ENCODE peak calls at places on chromosome 2, in nine cellular contexts. One of them, this sample, is unnamed.

GRCh38 chr2:151478011-151478410 is 68.3 kb downstream of the RIF1 start:
- DNase-seq in iPS DF 19.7: no peak
- DNase-seq in GM13976: no peak
- DNase-seq in T-helper 1 cell: no peak
- DNase-seq in activated CD4-positive, alpha-beta T cell treated with anti-CD3 and anti-CD28 coated beads, Interleukin-2, amount 50 U/mL, for 1 hour: no peak
- DNase-seq in PC-3: peak
- DNase-seq in activated CD8-positive, alpha-beta memory T cell treated with anti-CD3 and anti-CD28 coated beads for 24 hours: no peak
- DNase-seq in CD8-positive, alpha-beta T cell: no peak
- DNase-seq in immature natural killer cell: no peak
- DNase-seq in this sample: no peak

GRCh38 chr2:58601017-58601416 is 359.9 kb upstream of the FANCL start:
- DNase-seq in activated CD8-positive, alpha-beta memory T cell treated with anti-CD3 and anti-CD28 coated beads for 24 hours: no peak
- DNase-seq in iPS DF 19.7: no peak
- DNase-seq in immature natural killer cell: no peak
- DNase-seq in PC-3: peak
- DNase-seq in activated CD4-positive, alpha-beta T cell treated with anti-CD3 and anti-CD28 coated beads, Interleukin-2, amount 50 U/mL, for 1 hour: no peak
- DNase-seq in CD8-positive, alpha-beta T cell: no peak
- DNase-seq in GM13976: no peak
- DNase-seq in T-helper 1 cell: no peak
- DNase-seq in this sample: no peak

GRCh38 chr2:199458017-199458805 is 472 bp upstream of the SATB2 start:
- DNase-seq in activated CD8-positive, alpha-beta memory T cell treated with anti-CD3 and anti-CD28 coated beads for 24 hours: no peak
- DNase-seq in iPS DF 19.7: no peak
- DNase-seq in T-helper 1 cell: no peak
- DNase-seq in PC-3: peak
- DNase-seq in immature natural killer cell: peak
- DNase-seq in activated CD4-positive, alpha-beta T cell treated with anti-CD3 and anti-CD28 coated beads, Interleukin-2, amount 50 U/mL, for 1 hour: peak
- DNase-seq in GM13976: peak
- DNase-seq in CD8-positive, alpha-beta T cell: no peak
- DNase-seq in this sample: no peak

GRCh38 chr2:28399946-28400345 is 7.3 kb downstream of the FOSL2 start:
- DNase-seq in T-helper 1 cell: no peak
- DNase-seq in iPS DF 19.7: no peak
- DNase-seq in CD8-positive, alpha-beta T cell: no peak
- DNase-seq in GM13976: no peak
- DNase-seq in activated CD4-positive, alpha-beta T cell treated with anti-CD3 and anti-CD28 coated beads, Interleukin-2, amount 50 U/mL, for 1 hour: no peak
- DNase-seq in activated CD8-positive, alpha-beta memory T cell treated with anti-CD3 and anti-CD28 coated beads for 24 hours: no peak
- DNase-seq in immature natural killer cell: no peak
- DNase-seq in PC-3: no peak
- DNase-seq in this sample: no peak

GRCh38 chr2:48065971-48066370 is 159.7 kb upstream of the FBXO11 start:
- DNase-seq in GM13976: no peak
- DNase-seq in T-helper 1 cell: no peak
- DNase-seq in CD8-positive, alpha-beta T cell: no peak
- DNase-seq in activated CD8-positive, alpha-beta memory T cell treated with anti-CD3 and anti-CD28 coated beads for 24 hours: no peak
- DNase-seq in iPS DF 19.7: no peak
- DNase-seq in immature natural killer cell: no peak
- DNase-seq in activated CD4-positive, alpha-beta T cell treated with anti-CD3 and anti-CD28 coated beads, Interleukin-2, amount 50 U/mL, for 1 hour: no peak
- DNase-seq in PC-3: no peak
- DNase-seq in this sample: no peak

GRCh38 chr2:43075054-43075593 is 151.3 kb downstream of the ZFP36L2 start:
- DNase-seq in activated CD4-positive, alpha-beta T cell treated with anti-CD3 and anti-CD28 coated beads, Interleukin-2, amount 50 U/mL, for 1 hour: no peak
- DNase-seq in immature natural killer cell: no peak
- DNase-seq in T-helper 1 cell: no peak
- DNase-seq in PC-3: peak
- DNase-seq in CD8-positive, alpha-beta T cell: no peak
- DNase-seq in GM13976: no peak
- DNase-seq in activated CD8-positive, alpha-beta memory T cell treated with anti-CD3 and anti-CD28 coated beads for 24 hours: no peak
- DNase-seq in iPS DF 19.7: no peak
- DNase-seq in this sample: no peak

GRCh38 chr2:226797989-226798421 is 1.6 kb downstream of the IRS1 start:
- DNase-seq in GM13976: no peak
- DNase-seq in T-helper 1 cell: no peak
- DNase-seq in activated CD4-positive, alpha-beta T cell treated with anti-CD3 and anti-CD28 coated beads, Interleukin-2, amount 50 U/mL, for 1 hour: no peak
- DNase-seq in activated CD8-positive, alpha-beta memory T cell treated with anti-CD3 and anti-CD28 coated beads for 24 hours: no peak
- DNase-seq in PC-3: no peak
- DNase-seq in immature natural killer cell: no peak
- DNase-seq in CD8-positive, alpha-beta T cell: no peak
- DNase-seq in iPS DF 19.7: no peak
- DNase-seq in this sample: no peak

GRCh38 chr2:38743672-38744398 is 7.3 kb downstream of the SRSF7 start:
- DNase-seq in GM13976: no peak
- DNase-seq in PC-3: no peak
- DNase-seq in immature natural killer cell: no peak
- DNase-seq in activated CD4-positive, alpha-beta T cell treated with anti-CD3 and anti-CD28 coated beads, Interleukin-2, amount 50 U/mL, for 1 hour: no peak
- DNase-seq in T-helper 1 cell: no peak
- DNase-seq in CD8-positive, alpha-beta T cell: no peak
- DNase-seq in iPS DF 19.7: no peak
- DNase-seq in activated CD8-positive, alpha-beta memory T cell treated with anti-CD3 and anti-CD28 coated beads for 24 hours: no peak
- DNase-seq in this sample: no peak

GRCh38 chr2:235670974-235671787 is 177.3 kb downstream of the AGAP1 start:
- DNase-seq in activated CD4-positive, alpha-beta T cell treated with anti-CD3 and anti-CD28 coated beads, Interleukin-2, amount 50 U/mL, for 1 hour: no peak
- DNase-seq in PC-3: no peak
- DNase-seq in CD8-positive, alpha-beta T cell: no peak
- DNase-seq in iPS DF 19.7: no peak
- DNase-seq in immature natural killer cell: peak
- DNase-seq in activated CD8-positive, alpha-beta memory T cell treated with anti-CD3 and anti-CD28 coated beads for 24 hours: no peak
- DNase-seq in GM13976: no peak
- DNase-seq in T-helper 1 cell: no peak
- DNase-seq in this sample: no peak

GRCh38 chr2:11366326-11366741 is 21.9 kb upstream of the ROCK2 start:
- DNase-seq in CD8-positive, alpha-beta T cell: no peak
- DNase-seq in T-helper 1 cell: no peak
- DNase-seq in activated CD8-positive, alpha-beta memory T cell treated with anti-CD3 and anti-CD28 coated beads for 24 hours: no peak
- DNase-seq in activated CD4-positive, alpha-beta T cell treated with anti-CD3 and anti-CD28 coated beads, Interleukin-2, amount 50 U/mL, for 1 hour: no peak
- DNase-seq in iPS DF 19.7: no peak
- DNase-seq in GM13976: no peak
- DNase-seq in PC-3: no peak
- DNase-seq in immature natural killer cell: no peak
- DNase-seq in this sample: no peak

GRCh38 chr2:134924912-134925311 is 6.3 kb downstream of the CCNT2 start:
- DNase-seq in iPS DF 19.7: no peak
- DNase-seq in activated CD8-positive, alpha-beta memory T cell treated with anti-CD3 and anti-CD28 coated beads for 24 hours: no peak
- DNase-seq in GM13976: no peak
- DNase-seq in PC-3: no peak
- DNase-seq in immature natural killer cell: no peak
- DNase-seq in T-helper 1 cell: no peak
- DNase-seq in activated CD4-positive, alpha-beta T cell treated with anti-CD3 and anti-CD28 coated beads, Interleukin-2, amount 50 U/mL, for 1 hour: no peak
- DNase-seq in CD8-positive, alpha-beta T cell: no peak
- DNase-seq in this sample: no peak

GRCh38 chr2:101823347-101823791 is 125.9 kb downstream of the MAP4K4 start:
- DNase-seq in PC-3: peak
- DNase-seq in GM13976: no peak
- DNase-seq in activated CD8-positive, alpha-beta memory T cell treated with anti-CD3 and anti-CD28 coated beads for 24 hours: peak
- DNase-seq in immature natural killer cell: peak
- DNase-seq in activated CD4-positive, alpha-beta T cell treated with anti-CD3 and anti-CD28 coated beads, Interleukin-2, amount 50 U/mL, for 1 hour: peak
- DNase-seq in T-helper 1 cell: peak
- DNase-seq in CD8-positive, alpha-beta T cell: peak
- DNase-seq in iPS DF 19.7: no peak
- DNase-seq in this sample: peak

GRCh38 chr2:210956101-210956500 is 399.7 kb downstream of the CPS1 start:
- DNase-seq in GM13976: no peak
- DNase-seq in activated CD4-positive, alpha-beta T cell treated with anti-CD3 and anti-CD28 coated beads, Interleukin-2, amount 50 U/mL, for 1 hour: no peak
- DNase-seq in iPS DF 19.7: no peak
- DNase-seq in activated CD8-positive, alpha-beta memory T cell treated with anti-CD3 and anti-CD28 coated beads for 24 hours: no peak
- DNase-seq in CD8-positive, alpha-beta T cell: no peak
- DNase-seq in PC-3: no peak
- DNase-seq in immature natural killer cell: no peak
- DNase-seq in T-helper 1 cell: no peak
- DNase-seq in this sample: no peak

GRCh38 chr2:105774781-105775337 is 30.1 kb downstream of the NCK2 start:
- DNase-seq in T-helper 1 cell: no peak
- DNase-seq in CD8-positive, alpha-beta T cell: no peak
- DNase-seq in activated CD8-positive, alpha-beta memory T cell treated with anti-CD3 and anti-CD28 coated beads for 24 hours: peak
- DNase-seq in immature natural killer cell: no peak
- DNase-seq in PC-3: no peak
- DNase-seq in iPS DF 19.7: no peak
- DNase-seq in activated CD4-positive, alpha-beta T cell treated with anti-CD3 and anti-CD28 coated beads, Interleukin-2, amount 50 U/mL, for 1 hour: no peak
- DNase-seq in GM13976: no peak
- DNase-seq in this sample: no peak

GRCh38 chr2:113877651-113878594 is 12.0 kb upstream of the ACTR3 start:
- DNase-seq in immature natural killer cell: no peak
- DNase-seq in activated CD4-positive, alpha-beta T cell treated with anti-CD3 and anti-CD28 coated beads, Interleukin-2, amount 50 U/mL, for 1 hour: no peak
- DNase-seq in iPS DF 19.7: no peak
- DNase-seq in T-helper 1 cell: no peak
- DNase-seq in GM13976: no peak
- DNase-seq in PC-3: peak
- DNase-seq in activated CD8-positive, alpha-beta memory T cell treated with anti-CD3 and anti-CD28 coated beads for 24 hours: no peak
- DNase-seq in CD8-positive, alpha-beta T cell: no peak
- DNase-seq in this sample: no peak